ENCODE peak calls at places on chromosomes 7 and 10, in four cellular contexts. One of them, this sample, is unnamed.

GRCh38 chr10:113178771-113179170 is 228.7 kb downstream of the TCF7L2 start:
- DNase-seq in endothelial cell of umbilical vein: no peak
- DNase-seq in A549: no peak
- DNase-seq in GM12878: no peak
- DNase-seq in this sample: no peak

GRCh38 chr10:122999347-122999746 is 9.2 kb downstream of the IKZF5 start:
- DNase-seq in endothelial cell of umbilical vein: no peak
- DNase-seq in A549: no peak
- DNase-seq in GM12878: no peak
- DNase-seq in this sample: no peak

GRCh38 chr10:24639124-24639523 is 84.6 kb downstream of the ARHGAP21 start:
- DNase-seq in endothelial cell of umbilical vein: no peak
- DNase-seq in A549: no peak
- DNase-seq in GM12878: no peak
- DNase-seq in this sample: no peak

GRCh38 chr10:79245539-79246208 is 101.6 kb upstream of the PPIF start:
- DNase-seq in endothelial cell of umbilical vein: peak
- DNase-seq in A549: no peak
- DNase-seq in GM12878: no peak
- DNase-seq in this sample: peak

GRCh38 chr10:24196426-24197039 is 12.4 kb upstream of the KIAA1217 start:
- DNase-seq in endothelial cell of umbilical vein: peak
- DNase-seq in A549: peak
- DNase-seq in GM12878: no peak
- DNase-seq in this sample: peak

GRCh38 chr7:24580283-24580946 is 7.2 kb downstream of the PALS2 start:
- DNase-seq in endothelial cell of umbilical vein: peak
- DNase-seq in A549: no peak
- DNase-seq in GM12878: no peak
- DNase-seq in this sample: no peak

GRCh38 chr7:94154182-94154581 is 150.0 kb upstream of the BET1 start:
- DNase-seq in endothelial cell of umbilical vein: no peak
- DNase-seq in A549: no peak
- DNase-seq in GM12878: no peak
- DNase-seq in this sample: no peak

GRCh38 chr7:151100921-151101320 is 14.6 kb downstream of the AGAP3 start:
- DNase-seq in endothelial cell of umbilical vein: no peak
- DNase-seq in A549: no peak
- DNase-seq in GM12878: no peak
- DNase-seq in this sample: no peak

GRCh38 chr7:96285579-96285978 is 36.3 kb downstream of the SLC25A13 start:
- DNase-seq in endothelial cell of umbilical vein: peak
- DNase-seq in A549: no peak
- DNase-seq in GM12878: no peak
- DNase-seq in this sample: peak

GRCh38 chr7:18866359-18867036 is 250.9 kb downstream of the TWIST1 start:
- DNase-seq in endothelial cell of umbilical vein: peak
- DNase-seq in A549: peak
- DNase-seq in GM12878: peak
- DNase-seq in this sample: peak

GRCh38 chr7:87330316-87330715 is 15.1 kb upstream of the CROT start:
- DNase-seq in endothelial cell of umbilical vein: no peak
- DNase-seq in A549: no peak
- DNase-seq in GM12878: no peak
- DNase-seq in this sample: no peak

GRCh38 chr7:68963547-68963946 is 634.7 kb upstream of the AUTS2 start:
- DNase-seq in endothelial cell of umbilical vein: no peak
- DNase-seq in A549: no peak
- DNase-seq in GM12878: no peak
- DNase-seq in this sample: no peak

GRCh38 chr10:93722550-93722949 is 20.2 kb upstream of the FRA10AC1 start:
- DNase-seq in endothelial cell of umbilical vein: no peak
- DNase-seq in A549: peak
- DNase-seq in GM12878: no peak
- DNase-seq in this sample: no peak

GRCh38 chr7:74044366-74045350 is 16.7 kb downstream of the ELN start:
- DNase-seq in endothelial cell of umbilical vein: no peak
- DNase-seq in A549: no peak
- DNase-seq in GM12878: no peak
- DNase-seq in this sample: peak

GRCh38 chr10:404341-404740 is 269.1 kb downstream of the ZMYND11 start:
- DNase-seq in endothelial cell of umbilical vein: no peak
- DNase-seq in A549: no peak
- DNase-seq in GM12878: no peak
- DNase-seq in this sample: no peak

GRCh38 chr10:97479939-97480338 is 18.3 kb downstream of the MMS19 start:
- DNase-seq in endothelial cell of umbilical vein: no peak
- DNase-seq in A549: no peak
- DNase-seq in GM12878: no peak
- DNase-seq in this sample: peak

GRCh38 chr10:126670886-126671285 is 393 bp upstream of the C10orf90 start:
- DNase-seq in endothelial cell of umbilical vein: no peak
- DNase-seq in A549: no peak
- DNase-seq in GM12878: no peak
- DNase-seq in this sample: no peak

GRCh38 chr7:2106920-2107319 is 125.8 kb downstream of the MAD1L1 start:
- DNase-seq in endothelial cell of umbilical vein: peak
- DNase-seq in A549: no peak
- DNase-seq in GM12878: no peak
- DNase-seq in this sample: no peak

GRCh38 chr7:40232242-40232929 is 97.6 kb downstream of the SUGCT start:
- DNase-seq in endothelial cell of umbilical vein: peak
- DNase-seq in A549: peak
- DNase-seq in GM12878: no peak
- DNase-seq in this sample: peak

GRCh38 chr7:507623-508305 is 11.9 kb downstream of the PDGFA start:
- DNase-seq in endothelial cell of umbilical vein: no peak
- DNase-seq in A549: no peak
- DNase-seq in GM12878: no peak
- DNase-seq in this sample: no peak

GRCh38 chr10:118452098-118452497 is 110.0 kb upstream of the FAM204A start:
- DNase-seq in endothelial cell of umbilical vein: no peak
- DNase-seq in A549: no peak
- DNase-seq in GM12878: no peak
- DNase-seq in this sample: no peak

GRCh38 chr7:55494951-55495350 is 77.4 kb downstream of the VOPP1 start:
- DNase-seq in endothelial cell of umbilical vein: no peak
- DNase-seq in A549: no peak
- DNase-seq in GM12878: no peak
- DNase-seq in this sample: no peak

GRCh38 chr10:3687510-3688081 is 97.4 kb downstream of the KLF6 start:
- DNase-seq in endothelial cell of umbilical vein: no peak
- DNase-seq in A549: no peak
- DNase-seq in GM12878: no peak
- DNase-seq in this sample: no peak

GRCh38 chr7:49424109-49424508 is 349.3 kb upstream of the VWC2 start:
- DNase-seq in endothelial cell of umbilical vein: no peak
- DNase-seq in A549: no peak
- DNase-seq in GM12878: no peak
- DNase-seq in this sample: no peak

GRCh38 chr10:122115874-122116273 is 126.9 kb downstream of the TACC2 start:
- DNase-seq in endothelial cell of umbilical vein: no peak
- DNase-seq in A549: no peak
- DNase-seq in GM12878: no peak
- DNase-seq in this sample: peak

GRCh38 chr10:73953665-73954064 is 42.7 kb downstream of the PLAU start:
- DNase-seq in endothelial cell of umbilical vein: no peak
- DNase-seq in A549: no peak
- DNase-seq in GM12878: no peak
- DNase-seq in this sample: peak

GRCh38 chr7:135282621-135283295 is 49.1 kb downstream of the STRA8 start:
- DNase-seq in endothelial cell of umbilical vein: peak
- DNase-seq in A549: no peak
- DNase-seq in GM12878: no peak
- DNase-seq in this sample: no peak

GRCh38 chr10:6050801-6051445 is 11.2 kb downstream of the IL2RA start:
- DNase-seq in endothelial cell of umbilical vein: no peak
- DNase-seq in A549: peak
- DNase-seq in GM12878: peak
- DNase-seq in this sample: peak

DNA sequence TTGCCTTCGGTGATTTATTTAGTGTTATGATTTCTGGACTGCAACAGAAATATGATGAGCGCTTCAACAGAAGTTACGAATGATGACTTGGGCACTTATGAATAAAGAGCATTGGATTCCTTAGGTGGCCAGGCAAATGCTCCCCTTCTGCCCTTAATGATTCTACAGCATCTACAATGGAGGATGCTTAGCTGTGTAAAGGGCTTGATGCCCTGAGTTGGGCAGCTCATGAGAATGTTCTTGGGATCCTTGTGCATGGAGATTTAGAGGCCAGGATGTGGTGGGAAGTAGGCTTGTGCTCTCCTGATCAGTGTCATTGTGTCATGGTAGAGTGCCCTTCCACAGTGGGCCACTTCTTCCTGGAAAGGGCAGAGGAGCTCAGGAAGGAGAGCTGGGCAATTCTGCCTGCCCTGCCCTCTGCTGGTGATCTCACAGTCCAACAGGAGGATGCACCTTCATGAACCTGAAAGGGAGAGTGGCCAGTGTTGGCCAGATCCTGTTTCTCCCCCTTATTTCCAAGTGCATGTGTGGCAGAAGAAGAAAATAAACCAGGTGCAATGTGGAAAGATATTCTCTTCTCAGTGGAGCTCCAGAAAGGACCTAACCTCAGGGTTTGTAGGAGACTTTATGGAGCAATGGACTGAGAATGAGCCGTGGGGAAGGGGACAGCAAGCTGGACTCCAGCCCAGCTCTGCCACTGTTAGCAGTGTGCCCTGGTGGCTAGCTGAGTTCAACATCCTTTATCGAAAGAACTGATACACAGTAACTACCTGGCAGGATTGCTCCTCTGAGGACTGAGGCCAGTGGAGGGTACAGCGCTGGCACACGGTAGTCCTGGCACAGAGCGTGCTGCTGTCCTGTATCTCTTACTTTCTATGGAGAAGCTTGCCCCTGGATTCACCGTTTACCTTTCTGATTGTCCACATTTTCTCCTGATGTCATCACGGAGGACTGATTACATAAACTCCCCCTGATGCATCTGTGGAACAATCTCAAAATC is 182.9 kb downstream of the BMPER start:
- DNase-seq in endothelial cell of umbilical vein: peak
- DNase-seq in A549: no peak
- DNase-seq in GM12878: no peak
- DNase-seq in this sample: peak
- TF ChIP-seq MAX in endothelial cell of umbilical vein: no peak
- TF ChIP-seq MAX in A549: no peak
- TF ChIP-seq MAX in GM12878: no peak
- TF ChIP-seq MAX in this sample: no peak

DNA sequence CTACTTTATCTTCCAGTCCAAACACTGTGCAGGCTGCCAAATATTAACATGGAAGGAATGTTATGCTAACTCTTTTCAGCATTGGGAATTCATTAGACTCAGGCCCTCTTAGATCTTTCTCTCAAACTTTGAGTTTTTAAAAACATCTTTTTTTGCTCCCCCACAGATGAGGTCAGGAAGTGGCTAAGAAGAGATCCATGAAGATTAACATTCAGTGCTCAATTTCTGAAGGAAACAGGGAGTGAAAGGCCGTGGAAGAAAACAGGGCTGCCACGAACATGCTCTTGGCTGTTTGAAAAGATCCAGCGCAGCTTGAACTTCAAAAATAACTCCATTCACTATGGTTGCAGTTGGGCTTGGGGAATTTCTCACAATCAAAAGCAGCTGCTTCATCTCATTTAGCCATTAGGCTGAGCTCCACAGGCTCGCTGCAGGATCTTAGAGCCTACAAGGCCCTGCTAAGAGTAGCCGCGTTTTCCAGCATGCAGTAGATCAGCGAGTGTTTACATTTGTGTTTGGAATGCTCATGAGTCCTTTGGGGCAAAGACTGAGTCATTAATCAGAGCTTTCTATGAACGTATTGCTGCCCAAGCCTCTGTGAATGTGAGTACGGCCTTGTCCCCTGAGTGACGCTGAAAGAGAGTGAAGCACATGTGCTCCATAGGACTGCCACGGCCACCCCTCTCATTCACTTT is 41.2 kb upstream of the TNS3 start:
- DNase-seq in endothelial cell of umbilical vein: no peak
- DNase-seq in A549: no peak
- DNase-seq in GM12878: no peak
- DNase-seq in this sample: no peak
- TF ChIP-seq MYC in endothelial cell of umbilical vein: no peak
- TF ChIP-seq MYC in A549: no peak
- TF ChIP-seq MYC in GM12878: no peak
- TF ChIP-seq MYC in this sample: no peak

DNA sequence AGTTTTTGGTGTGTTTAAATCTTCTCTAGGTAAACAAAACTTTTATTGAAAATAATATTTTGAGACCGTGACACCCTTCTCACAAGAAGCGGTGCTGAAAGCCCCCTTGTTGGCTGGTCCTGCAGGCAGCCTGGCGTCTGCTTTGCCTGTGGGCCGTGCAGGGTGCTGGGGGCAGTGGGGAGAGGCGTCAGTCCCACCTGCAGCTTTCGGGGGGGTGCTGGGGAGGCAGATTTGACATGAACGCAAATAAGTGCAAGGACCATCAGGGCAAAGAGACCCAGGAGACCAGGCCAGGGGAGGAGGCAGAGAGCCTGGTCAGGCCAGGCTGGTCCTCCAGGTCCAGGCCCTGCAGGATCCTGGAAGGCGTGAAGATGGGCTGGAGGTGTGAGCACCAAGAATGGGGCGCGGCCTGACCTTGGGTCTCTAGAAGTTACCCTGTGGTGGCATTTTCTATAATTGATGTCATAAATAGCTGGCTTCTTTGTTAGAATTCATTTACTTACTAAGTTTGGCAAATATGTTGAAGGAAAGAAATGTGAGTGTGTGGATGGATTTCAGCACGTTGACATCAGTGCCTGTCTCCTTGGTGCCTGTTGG is 81.6 kb downstream of the MGMT start:
- DNase-seq in endothelial cell of umbilical vein: no peak
- DNase-seq in A549: no peak
- DNase-seq in GM12878: no peak
- DNase-seq in this sample: no peak
- TF ChIP-seq MAX in endothelial cell of umbilical vein: no peak
- TF ChIP-seq MAX in A549: no peak
- TF ChIP-seq MAX in GM12878: no peak
- TF ChIP-seq MAX in this sample: no peak

GRCh38 chr10:64277536-64277935 is 756.3 kb downstream of the REEP3 start:
- DNase-seq in endothelial cell of umbilical vein: no peak
- DNase-seq in A549: no peak
- DNase-seq in GM12878: no peak
- DNase-seq in this sample: no peak

GRCh38 chr10:64275774-64276173 is 754.6 kb downstream of the REEP3 start:
- DNase-seq in endothelial cell of umbilical vein: no peak
- DNase-seq in A549: no peak
- DNase-seq in GM12878: no peak
- DNase-seq in this sample: no peak

GRCh38 chr10:64271508-64271907 is 750.3 kb downstream of the REEP3 start:
- DNase-seq in endothelial cell of umbilical vein: no peak
- DNase-seq in A549: no peak
- DNase-seq in GM12878: no peak
- DNase-seq in this sample: no peak

DNA sequence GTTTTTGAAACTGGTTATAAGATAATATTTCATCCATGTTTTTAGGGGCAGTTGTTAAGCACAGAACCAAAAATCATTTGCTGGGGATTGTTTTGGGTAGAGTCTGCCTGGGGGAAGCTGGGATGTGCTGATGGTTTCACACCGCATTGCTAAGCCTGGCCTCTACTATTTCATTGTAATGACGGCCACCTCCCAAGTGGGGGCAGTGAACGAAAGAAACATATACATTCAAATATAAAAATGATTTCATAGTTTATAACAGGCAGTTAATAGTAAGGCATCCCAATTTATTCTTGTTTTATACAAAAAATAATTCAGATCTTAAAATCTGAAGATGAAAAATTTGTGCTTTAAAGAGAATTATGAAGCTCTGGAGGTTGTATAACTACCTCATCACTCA is 750.8 kb downstream of the REEP3 start:
- DNase-seq in endothelial cell of umbilical vein: no peak
- DNase-seq in A549: no peak
- DNase-seq in GM12878: no peak
- DNase-seq in this sample: peak
- TF ChIP-seq MYC in endothelial cell of umbilical vein: no peak
- TF ChIP-seq MYC in A549: no peak
- TF ChIP-seq MYC in GM12878: no peak
- TF ChIP-seq MYC in this sample: no peak

This sample was measured in NB4.